ENCODE peak calls at places on chromosome 12, in four cellular contexts. H, T, S and E are unnamed samples.

GRCh38 chr12:61524851-61525250 is 735.4 kb upstream of the USP15 start:
- DNase-seq in T (no peak), H (no peak), S (no peak), E (no peak)

GRCh38 chr12:31220061-31220460 is 105.9 kb downstream of the SINHCAF start:
- DNase-seq in T (no peak), S (no peak), H (no peak), E (no peak)

GRCh38 chr12:13088503-13088902 is 15.0 kb downstream of the GSG1 start:
- DNase-seq in H (no peak), S (no peak), T (no peak), E (no peak)

GRCh38 chr12:21223930-21224329 is 92.9 kb downstream of the SLCO1B1 start:
- DNase-seq in T (no peak), S (no peak), H (no peak), E (no peak)

GRCh38 chr12:65853489-65854157 is 29.3 kb downstream of the HMGA2 start:
- DNase-seq in S (no peak), H (no peak), T (no peak), E (no peak)

GRCh38 chr12:89783321-89784060 is 74.9 kb upstream of the ATP2B1 start:
- DNase-seq in S (no peak), H (no peak), T (peak), E (no peak)

GRCh38 chr12:95700316-95700785 is 90.2 kb downstream of the NTN4 start:
- DNase-seq in S (no peak), H (no peak), T (no peak), E (no peak)

GRCh38 chr12:22855456-22855855 is 230.5 kb downstream of the ETNK1 start:
- DNase-seq in S (no peak), H (no peak), T (no peak), E (no peak)

GRCh38 chr12:112350593-112351592 is 31.3 kb downstream of the HECTD4 start:
- DNase-seq in S (no peak), H (no peak), T (no peak), E (no peak)

GRCh38 chr12:31278445-31279242 is 47.3 kb downstream of the SINHCAF start:
- DNase-seq in T (no peak), H (no peak), S (no peak), E (no peak)

GRCh38 chr12:14777271-14777670 is 26.0 kb downstream of the WBP11 start:
- DNase-seq in T (no peak), S (peak), H (no peak), E (no peak)

GRCh38 chr12:83042441-83043215 is 355.9 kb downstream of the TMTC2 start:
- DNase-seq in T (no peak), S (no peak), H (no peak), E (no peak)

GRCh38 chr12:93156091-93156490 is 221.6 kb upstream of the NUDT4 start:
- DNase-seq in S (no peak), T (no peak), H (no peak), E (no peak)

GRCh38 chr12:130658106-130658505 is 58.0 kb downstream of the RIMBP2 start:
- DNase-seq in H (no peak), S (no peak), T (no peak), E (no peak)

GRCh38 chr12:62749586-62749985 is 185.4 kb downstream of the PPM1H start:
- DNase-seq in H (no peak), S (no peak), T (no peak), E (no peak)

GRCh38 chr12:118055144-118055557 is 5.8 kb downstream of the WSB2 start:
- DNase-seq in T (peak), H (peak), S (peak), E (no peak)

GRCh38 chr12:77995436-77996167 is 164.9 kb downstream of the NAV3 start:
- DNase-seq in S (no peak), H (no peak), T (no peak), E (no peak)

GRCh38 chr12:3020850-3021435 is 56.2 kb upstream of the TSPAN9 start:
- DNase-seq in T (no peak), H (no peak), S (no peak), E (no peak)

GRCh38 chr12:121061831-121062230 is 22.8 kb upstream of the OASL start:
- DNase-seq in T (no peak), S (no peak), H (no peak), E (no peak)

GRCh38 chr12:47710283-47710682 is 4.5 kb upstream of the RPAP3 start:
- DNase-seq in T (no peak), S (no peak), H (no peak), E (no peak)

GRCh38 chr12:106112094-106112822 is 26.5 kb downstream of the NUAK1 start:
- DNase-seq in H (no peak), T (no peak), S (no peak), E (no peak)

GRCh38 chr12:114319422-114319821 is 86.5 kb downstream of the TBX5 start:
- DNase-seq in H (peak), T (peak), S (no peak), E (no peak)

GRCh38 chr12:128814411-128815261 is 9.1 kb downstream of the SLC15A4 start:
- DNase-seq in H (no peak), T (no peak), S (no peak), E (no peak)

GRCh38 chr12:6316921-6317692 is 6.6 kb downstream of the PLEKHG6 start:
- DNase-seq in T (no peak), S (no peak), H (no peak), E (no peak)

GRCh38 chr12:90280564-90281058 is 572.0 kb upstream of the ATP2B1 start:
- DNase-seq in S (no peak), H (no peak), T (no peak), E (no peak)

GRCh38 chr12:123237646-123238329 is 4.6 kb downstream of the MTRFR start:
- DNase-seq in S (peak), H (peak), T (peak), E (peak)
- TF ChIP-seq CTCF in S (peak), H (peak), T (peak), E (peak)

GRCh38 chr12:108518101-108518715 is 3.1 kb downstream of the FICD start:
- DNase-seq in H (no peak), T (no peak), S (no peak), E (no peak)

GRCh38 chr12:108516511-108517275 is 1.6 kb downstream of the FICD start:
- DNase-seq in S (no peak), H (no peak), T (no peak), E (no peak)

GRCh38 chr12:108518716-108519496 is 3.8 kb downstream of the FICD start:
- DNase-seq in S (no peak), H (no peak), T (no peak), E (no peak)

GRCh38 chr12:108517288-108518100 is 2.4 kb downstream of the FICD start:
- DNase-seq in S (no peak), H (no peak), T (no peak), E (no peak)

GRCh38 chr12:108519558-108519957 is 4.5 kb downstream of the FICD start:
- DNase-seq in T (no peak), H (no peak), S (no peak), E (no peak)
- TF ChIP-seq CTCF in T (no peak), H (no peak), S (no peak), E (peak)

DNA sequence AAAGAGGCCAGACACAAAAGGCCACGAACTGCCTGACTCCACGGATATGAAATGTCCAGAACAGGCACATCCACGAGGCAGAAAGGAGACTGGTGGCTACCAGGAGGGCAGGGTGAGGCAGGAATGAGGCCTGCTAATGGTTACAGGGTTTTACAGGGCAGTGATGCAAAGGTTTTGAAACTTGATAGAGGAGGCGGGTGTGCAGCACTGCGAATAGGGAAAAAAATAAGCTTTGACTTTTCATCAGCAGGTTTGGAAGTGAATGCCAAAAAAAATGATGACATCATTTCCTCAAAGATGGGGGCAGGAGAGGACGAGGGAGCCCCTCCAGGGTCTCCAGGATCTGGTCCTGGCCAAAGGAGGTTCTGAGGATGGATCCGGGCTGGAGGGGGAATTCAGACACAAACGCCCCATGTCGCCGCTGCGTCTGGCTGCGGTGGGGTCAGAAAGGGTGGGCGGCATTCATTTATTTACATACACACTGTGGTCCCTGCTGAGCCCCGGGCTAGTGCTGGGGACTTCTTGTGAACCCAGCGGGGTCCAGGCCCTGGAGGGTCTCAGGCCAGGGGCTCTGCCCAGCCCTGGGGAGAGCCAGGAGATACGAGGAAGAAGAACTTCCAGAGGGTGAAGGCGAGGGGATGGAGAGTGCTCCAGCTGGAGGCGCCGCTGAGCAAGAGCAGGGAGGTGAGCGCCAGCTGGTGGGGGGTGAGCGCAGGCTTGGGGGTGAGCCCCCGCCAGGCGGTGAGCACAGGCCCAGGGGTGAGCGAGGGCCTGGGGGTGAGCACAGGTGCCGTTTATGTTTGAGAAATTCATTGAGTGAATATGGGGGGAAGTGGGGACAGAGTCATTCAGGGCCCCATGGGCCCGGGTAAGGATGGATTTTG is 68.3 kb downstream of the NCOR2 start:
- DNase-seq in H (no peak), T (no peak), S (no peak), E (no peak)
- TF ChIP-seq CTCF in H (no peak), T (peak), S (no peak), E (no peak)

GRCh38 chr12:91994208-91994797 is 151.3 kb downstream of the BTG1 start:
- DNase-seq in H (no peak), T (no peak), S (no peak), E (no peak)

GRCh38 chr12:91993287-91994028 is 152.2 kb downstream of the BTG1 start:
- DNase-seq in S (no peak), T (no peak), H (no peak), E (no peak)

GRCh38 chr12:91990525-91990924 is 155.1 kb downstream of the BTG1 start:
- DNase-seq in H (no peak), T (no peak), S (no peak), E (no peak)

GRCh38 chr12:91989143-91989542 is 156.5 kb downstream of the BTG1 start:
- DNase-seq in T (no peak), H (no peak), S (no peak), E (no peak)

DNA sequence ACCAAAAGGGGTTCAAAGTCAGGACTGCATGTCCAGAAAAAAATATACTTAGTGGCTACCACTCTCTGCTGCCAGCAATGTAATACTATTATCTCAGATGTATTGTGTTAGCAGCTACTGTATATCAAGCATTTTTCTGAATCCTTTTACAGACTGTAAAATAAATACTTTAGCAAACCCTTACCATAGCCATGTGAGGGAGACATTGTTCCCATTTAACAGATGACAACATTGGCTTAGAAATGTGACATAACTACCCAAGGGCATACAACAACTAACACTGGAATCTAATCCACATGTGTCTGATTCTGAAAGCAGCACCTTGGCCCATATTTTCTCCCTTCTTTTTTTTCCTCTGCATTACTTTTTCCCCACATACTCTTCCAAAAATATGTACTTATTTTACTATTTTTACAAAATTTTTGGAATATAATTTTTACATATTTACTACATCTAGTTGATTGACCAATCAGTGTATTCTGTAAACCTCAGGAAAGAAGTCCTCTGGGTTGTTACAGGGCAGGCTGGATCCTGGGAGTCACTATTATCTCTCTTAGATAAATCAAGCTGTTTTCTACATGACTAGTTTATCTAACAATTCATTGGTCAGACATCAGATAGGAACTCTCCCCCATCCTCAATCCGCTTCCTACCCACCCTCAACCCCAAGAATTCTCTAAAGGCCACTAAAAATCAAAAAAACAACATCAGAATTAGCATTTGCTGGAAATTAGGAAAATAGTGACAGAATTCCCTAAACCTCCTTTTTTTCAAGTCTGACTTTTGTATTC is 154.1 kb downstream of the BTG1 start:
- DNase-seq in T (no peak), S (no peak), H (no peak), E (no peak)
- TF ChIP-seq CTCF in T (no peak), S (no peak), H (peak), E (no peak)